ENCODE peak calls at places on chromosomes 13 and 19, in nine cellular contexts. C is IMR-90, J is body of pancreas, B is uterus, O is lower leg skin, D is tibial nerve, S is transverse colon, G is esophagus squamous epithelium, Y is Peyer's patch. F is an unnamed sample.
A peak's percentile ranks its signal among the peaks of the same experiment; 100 is the strongest.

GRCh38 chr13:48303331-48304131 is at the start of gene RB1:
- DNase-seq in C (peak; percentile 87), J (peak; percentile 89), B (peak; percentile 91), O (peak; percentile 87), D (peak; percentile 85), S (peak; percentile 94), G (peak; percentile 47), Y (peak; percentile 95), F (peak; percentile 92)

GRCh38 chr13:39144941-39145533 is 106.8 kb downstream of the NHLRC3 start:
- DNase-seq in C (peak; percentile 70), J (peak; percentile 56), B (peak; percentile 60), O (peak; percentile 57), D (peak; percentile 81), S (peak; percentile 33), G (no peak), Y (no peak), F (peak; percentile 33)

GRCh38 chr19:11164879-11165406 is 9.4 kb upstream of the SPC24 start:
- DNase-seq in C (peak; percentile 61), J (peak; percentile 49), B (peak; percentile 92), O (peak; percentile 60), D (peak; percentile 77), S (peak; percentile 70), G (no peak), Y (no peak), F (peak; percentile 65)

GRCh38 chr19:8085606-8086464 is 33.3 kb downstream of the CCL25 start:
- DNase-seq in C (no peak), J (no peak), B (no peak), O (no peak), D (no peak), S (peak; percentile 17), G (no peak), Y (peak; percentile 73), F (no peak)

GRCh38 chr19:45098521-45099464 is 5.8 kb downstream of the PPP1R37 start:
- DNase-seq in C (peak; percentile 45), J (peak; percentile 49), B (peak; percentile 35), O (no peak), D (no peak), S (no peak), G (no peak), Y (no peak), F (peak; percentile 79)

GRCh38 chr19:55178781-55179569 is 1.1 kb downstream of the SYT5 start:
- DNase-seq in C (peak; percentile 77), J (peak; percentile 84), B (peak; percentile 52), O (no peak), D (peak; percentile 18), S (peak; percentile 68), G (no peak), Y (peak; percentile 78), F (peak; percentile 69)

GRCh38 chr19:7869910-7870511 is 4.2 kb downstream of the PRR36 start:
- DNase-seq in C (peak; percentile 8), J (peak; percentile 66), B (peak; percentile 55), O (no peak), D (no peak), S (peak; percentile 63), G (no peak), Y (no peak), F (peak; percentile 68)

GRCh38 chr19:5694952-5695648 is 5.0 kb downstream of the RPL36 start:
- DNase-seq in C (no peak), J (no peak), B (no peak), O (no peak), D (no peak), S (no peak), G (no peak), Y (no peak), F (no peak)

GRCh38 chr19:40667602-40668001 is 22.8 kb downstream of the NUMBL start:
- DNase-seq in C (no peak), J (no peak), B (no peak), O (no peak), D (no peak), S (no peak), G (no peak), Y (no peak), F (no peak)

GRCh38 chr19:40666803-40667438 is 23.5 kb downstream of the NUMBL start:
- DNase-seq in C (no peak), J (no peak), B (no peak), O (no peak), D (no peak), S (no peak), G (no peak), Y (no peak), F (no peak)

GRCh38 chr19:40661616-40662015 is 28.8 kb downstream of the NUMBL start:
- DNase-seq in C (no peak), J (no peak), B (no peak), O (no peak), D (no peak), S (no peak), G (no peak), Y (no peak), F (no peak)

GRCh38 chr19:40662925-40663711 is 27.3 kb downstream of the NUMBL start:
- DNase-seq in C (peak; percentile 84), J (peak; percentile 92), B (peak; percentile 96), O (peak; percentile 84), D (peak; percentile 90), S (peak; percentile 94), G (peak; percentile 49), Y (peak; percentile 95), F (peak; percentile 94)

GRCh38 chr19:40663712-40664692 is 26.4 kb downstream of the NUMBL start:
- DNase-seq in C (peak; percentile 50), J (no peak), B (peak; percentile 68), O (no peak), D (no peak), S (no peak), G (no peak), Y (no peak), F (no peak)
- TF ChIP-seq POLR2A in C (peak; percentile 20), J (no peak), B (no peak), O (no peak), D (no peak), S (no peak), G (no peak), Y (no peak), F (no peak)

DNA sequence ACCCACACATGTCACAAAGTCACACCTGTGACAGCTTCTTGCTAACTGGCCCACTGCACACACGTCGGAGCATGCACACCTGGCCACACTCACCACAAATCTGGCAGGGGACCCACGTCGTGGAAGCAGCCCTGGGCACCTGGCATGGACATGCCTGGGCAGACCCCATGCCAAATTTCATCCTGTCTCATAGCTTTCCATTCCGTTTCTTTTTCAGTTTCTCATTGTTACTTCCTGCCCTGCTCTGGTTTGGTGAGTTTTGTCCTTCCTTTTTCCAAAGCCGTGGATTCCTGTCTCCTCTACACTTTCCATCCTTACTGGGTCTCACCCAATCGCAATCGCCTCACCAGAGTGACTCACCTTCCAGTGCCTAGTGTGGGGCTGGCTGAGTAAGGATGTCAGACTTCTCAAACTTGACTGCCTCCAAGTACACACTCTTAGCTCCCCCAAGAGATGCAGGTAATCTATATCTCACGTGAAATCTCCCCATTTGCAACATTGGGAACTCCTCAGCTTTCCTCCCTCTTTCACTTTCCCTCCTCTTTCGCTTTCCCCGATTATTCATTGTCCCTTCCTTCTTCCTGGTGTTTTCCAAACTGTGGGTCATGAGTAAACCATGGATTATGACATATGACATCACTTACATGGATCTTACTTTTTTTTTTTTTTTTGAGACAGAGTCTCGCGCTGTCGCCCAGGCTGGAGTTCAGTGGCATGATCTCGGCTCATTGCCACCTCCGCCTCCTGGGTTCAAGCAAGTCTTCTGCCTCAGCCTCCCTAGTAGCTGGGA is 1.6 kb upstream of the BBC3 start:
- DNase-seq in C (peak; percentile 82), J (peak; percentile 53), B (no peak), O (no peak), D (no peak), S (peak; percentile 46), G (no peak), Y (no peak), F (no peak)
- H3K4me3 ChIP-seq in C (peak overlapping the region; percentile 40), J (no peak overlapping the region), B (no peak overlapping the region), O (no peak overlapping the region), D (peak overlapping the region; percentile 9), S (no peak overlapping the region), G (no peak overlapping the region), Y (no peak overlapping the region), F (no peak overlapping the region)

DNA sequence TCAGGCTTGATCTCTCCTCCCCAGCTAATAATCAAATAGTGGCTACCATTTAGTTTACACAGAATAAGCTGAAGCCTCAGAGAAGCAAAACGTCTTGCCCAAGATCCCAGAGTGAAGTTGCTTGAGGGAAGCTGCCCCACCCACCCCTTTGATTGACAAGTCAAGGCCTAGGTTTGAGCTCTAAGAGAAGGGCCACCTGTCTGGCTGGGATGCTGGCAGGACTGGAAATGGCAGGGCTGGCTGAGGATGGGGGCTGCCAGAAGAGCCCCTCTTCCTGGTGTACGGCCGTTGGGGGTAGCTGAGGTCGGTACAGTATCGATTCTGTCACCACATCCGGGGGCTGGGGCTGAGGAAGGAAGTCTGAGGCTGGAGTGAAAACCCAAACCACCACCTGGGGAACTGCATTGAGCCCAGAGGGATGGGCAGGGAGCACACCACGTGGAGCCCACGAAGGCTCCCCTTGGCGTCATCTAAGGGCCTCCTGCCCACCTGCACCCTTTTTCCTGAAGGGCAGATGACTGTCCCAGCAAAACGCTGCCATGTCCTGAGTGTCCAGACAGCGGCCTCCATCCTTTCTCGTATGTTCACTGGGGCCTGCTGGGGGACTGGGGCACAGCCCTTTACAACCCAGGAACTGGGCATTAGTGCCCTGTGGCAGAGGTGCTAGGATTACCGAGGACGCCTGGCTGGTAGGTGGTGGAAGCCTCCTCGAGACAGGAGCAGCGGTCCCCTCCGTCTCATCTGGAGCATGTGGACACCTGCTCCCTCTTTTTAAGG is 1.4 kb upstream of the PRKD2 start:
- DNase-seq in C (no peak), J (peak; percentile 61), B (no peak), O (no peak), D (no peak), S (peak; percentile 76), G (no peak), Y (no peak), F (peak; percentile 45)
- TF ChIP-seq POLR2A in C (no peak), J (no peak), B (no peak), O (no peak), D (no peak), S (no peak), G (no peak), Y (no peak), F (no peak)

GRCh38 chr19:342801-343421 is 1.7 kb downstream of the MIER2 start:
- DNase-seq in C (peak; percentile 93), J (peak; percentile 53), B (peak; percentile 49), O (peak; percentile 65), D (peak; percentile 78), S (peak; percentile 59), G (no peak), Y (no peak), F (peak; percentile 51)

GRCh38 chr19:343451-343931 is 1.1 kb downstream of the MIER2 start:
- DNase-seq in C (no peak), J (no peak), B (no peak), O (no peak), D (no peak), S (no peak), G (no peak), Y (no peak), F (no peak)

GRCh38 chr19:340620-341385 is 3.8 kb downstream of the MIER2 start:
- DNase-seq in C (no peak), J (no peak), B (no peak), O (no peak), D (no peak), S (no peak), G (no peak), Y (peak; percentile 26), F (no peak)

GRCh38 chr19:342128-342455 is 2.5 kb downstream of the MIER2 start:
- DNase-seq in C (no peak), J (no peak), B (no peak), O (no peak), D (no peak), S (no peak), G (no peak), Y (no peak), F (no peak)

DNA sequence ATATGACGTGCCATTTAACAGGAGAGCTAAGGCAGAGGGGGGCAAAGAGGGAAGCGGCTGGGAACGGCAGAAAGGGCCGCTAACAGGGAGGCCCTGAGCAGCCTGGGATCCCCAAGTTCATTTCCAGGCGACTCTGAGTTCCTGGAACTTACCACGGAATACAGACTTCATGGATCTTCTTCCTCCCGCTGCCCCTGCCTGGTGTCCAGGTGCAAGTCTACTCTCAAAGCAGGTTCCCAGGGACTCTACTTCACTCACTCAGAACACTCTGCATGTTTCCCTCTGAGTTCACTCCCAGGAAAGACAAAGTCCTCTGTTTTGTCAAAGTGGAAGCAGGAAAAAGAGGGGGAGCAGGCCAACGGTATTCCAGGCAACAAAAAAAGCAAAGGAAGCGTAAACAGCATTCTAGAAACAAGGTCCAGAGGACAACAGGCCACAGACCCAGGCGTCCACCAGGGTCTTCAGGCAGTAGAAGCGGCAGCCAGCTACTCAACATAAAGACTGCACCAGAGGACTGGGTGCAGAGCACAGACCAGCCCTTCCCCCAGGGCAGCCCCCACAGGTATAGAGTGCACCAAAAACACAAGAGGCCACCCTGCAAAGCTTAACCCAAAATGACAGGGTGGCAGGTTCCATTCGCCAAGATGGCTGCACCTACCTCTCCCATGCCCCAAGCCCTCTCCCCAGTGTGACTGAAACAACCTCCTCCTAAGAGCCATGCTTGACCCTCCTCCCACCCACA is 3.0 kb downstream of the MIER2 start:
- DNase-seq in C (no peak), J (no peak), B (no peak), O (no peak), D (no peak), S (no peak), G (no peak), Y (no peak), F (no peak)
- H3K4me3 ChIP-seq in C (no peak overlapping the region), J (no peak overlapping the region), B (no peak overlapping the region), O (no peak overlapping the region), D (no peak overlapping the region), S (no peak overlapping the region), G (no peak overlapping the region), Y (no peak overlapping the region), F (no peak overlapping the region)